ENCODE peak calls at places on chromosome 1, in nine cellular contexts. W is left ventricle myocardium inferior, H is glutamatergic neuron, P is colonic mucosa, I is RWPE1, V is Caco-2, F is GM13977, K is lower lobe of right lung, A is lower leg skin. S is an unnamed sample.

GRCh38 chr1:67749844-67750689 is 65.1 kb downstream of the GADD45A start:
- DNase-seq in F (no peak), H (no peak), K (no peak), P (no peak), V (peak; percentile 15), W (no peak), A (peak; percentile 87), I (peak; percentile 82), S (no peak)

GRCh38 chr1:55468438-55468837 is 253.3 kb upstream of the USP24 start:
- DNase-seq in K (no peak), F (no peak), V (no peak), H (no peak), P (no peak), W (no peak), A (no peak), I (no peak), S (no peak)

GRCh38 chr1:151143057-151143435 is 3.4 kb downstream of the SEMA6C start:
- DNase-seq in A (no peak), F (no peak), I (no peak), V (no peak), K (no peak), W (no peak), P (no peak), H (no peak), S (no peak)

GRCh38 chr1:11781298-11781697 is 19.3 kb downstream of the C1orf167 start:
- DNase-seq in V (no peak), W (no peak), I (no peak), K (no peak), H (no peak), F (no peak), A (no peak), P (no peak), S (no peak)

GRCh38 chr1:36397083-36397377 is 678 bp downstream of the LSM10 start:
- DNase-seq in W (no peak), A (no peak), F (no peak), K (no peak), P (no peak), V (no peak), H (no peak), I (no peak), S (peak; percentile 53)

GRCh38 chr1:9361630-9362256 is 69.0 kb downstream of the SPSB1 start:
- DNase-seq in K (no peak), H (no peak), V (no peak), F (no peak), W (no peak), I (no peak), P (no peak), A (no peak), S (no peak)

GRCh38 chr1:43573066-43573799 is 42.5 kb downstream of the PTPRF start:
- DNase-seq in F (no peak), P (no peak), W (peak; percentile 36), H (no peak), K (no peak), I (no peak), A (no peak), V (no peak), S (no peak)

GRCh38 chr1:74162333-74162732 is 35.6 kb downstream of the LRRIQ3 start:
- DNase-seq in F (no peak), A (no peak), H (no peak), V (no peak), K (no peak), W (no peak), I (no peak), P (no peak), S (no peak)

GRCh38 chr1:12095822-12096263 is 32.7 kb downstream of the TNFRSF8 start:
- DNase-seq in F (no peak), K (no peak), I (peak; percentile 59), A (no peak), V (peak; percentile 16), W (no peak), P (no peak), H (no peak), S (peak; percentile 21)

GRCh38 chr1:98468111-98468717 is 193.3 kb upstream of the SNX7 start:
- DNase-seq in A (no peak), H (no peak), P (no peak), I (peak; percentile 31), V (peak; percentile 30), K (no peak), F (peak; percentile 1), W (no peak), S (no peak)

GRCh38 chr1:78223417-78224215 is 177.8 kb downstream of the GIPC2 start:
- DNase-seq in I (no peak), W (no peak), P (no peak), A (no peak), H (no peak), V (no peak), K (no peak), F (no peak), S (no peak)

GRCh38 chr1:209860293-209860881 is 32.6 kb downstream of the UTP25 start:
- DNase-seq in P (peak; percentile 71), V (peak; percentile 77), F (peak; percentile 87), A (peak; percentile 91), I (peak; percentile 83), H (peak; percentile 89), K (peak; percentile 81), W (peak; percentile 66), S (peak; percentile 87)

GRCh38 chr1:8687053-8687452 is 130.4 kb downstream of the RERE start:
- DNase-seq in K (peak; percentile 48), H (no peak), F (no peak), W (no peak), V (no peak), I (no peak), A (no peak), P (peak; percentile 42), S (no peak)

GRCh38 chr1:1665815-1666251 is 7.0 kb upstream of the CDK11B start:
- DNase-seq in P (no peak), V (no peak), H (peak; percentile 66), W (no peak), I (no peak), K (peak; percentile 55), A (no peak), F (peak; percentile 28), S (peak; percentile 47)

GRCh38 chr1:70922196-70922595 is 125.4 kb downstream of the PTGER3 start:
- DNase-seq in K (no peak), A (no peak), I (no peak), P (no peak), W (no peak), H (no peak), F (no peak), V (no peak), S (no peak)

GRCh38 chr1:37051386-37051785 is 17.1 kb upstream of the GRIK3 start:
- DNase-seq in A (no peak), I (no peak), K (no peak), H (peak; percentile 74), F (no peak), V (no peak), P (no peak), W (no peak), S (no peak)

GRCh38 chr1:159005161-159005560 is 4.5 kb upstream of the IFI16 start:
- DNase-seq in A (no peak), F (no peak), I (no peak), P (no peak), K (no peak), W (no peak), V (no peak), H (no peak), S (no peak)

GRCh38 chr1:165114022-165114888 is 242.3 kb downstream of the LMX1A start:
- DNase-seq in V (peak; percentile 72), K (no peak), F (peak; percentile 20), A (no peak), H (peak; percentile 65), W (no peak), P (peak; percentile 47), I (peak; percentile 32), S (peak; percentile 44)
- TF ChIP-seq CTCF in V (peak; percentile 64), K (peak; percentile 72), F (peak; percentile 70), A (peak; percentile 18), H (peak; percentile 92), W (peak; percentile 78), P (peak; percentile 74), I (peak; percentile 81), S (peak; percentile 77)

DNA sequence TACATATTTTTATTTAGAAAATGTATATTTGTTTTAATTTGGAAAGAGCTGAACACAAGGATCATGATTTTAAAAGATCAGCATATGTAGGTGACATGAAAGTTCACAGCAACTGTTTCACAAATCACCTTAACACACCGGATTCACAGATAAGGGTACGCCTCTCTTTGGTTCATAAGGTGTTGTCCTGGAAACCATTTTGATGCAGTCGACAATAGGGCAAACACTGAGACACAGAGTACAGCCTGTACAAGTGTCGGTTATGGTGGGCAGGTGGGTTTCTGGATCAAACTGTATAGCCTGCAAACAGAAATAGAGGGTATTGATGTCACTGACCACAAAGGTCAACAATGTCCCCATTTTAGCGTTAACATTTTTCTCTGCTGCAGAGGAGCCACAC is 357.3 kb downstream of the PTBP2 start:
- DNase-seq in F (no peak), H (no peak), K (no peak), W (no peak), P (no peak), I (no peak), V (no peak), A (no peak), S (no peak)
- TF ChIP-seq CTCF in F (no peak), H (no peak), K (no peak), W (no peak), P (no peak), I (no peak), V (no peak), A (no peak), S (no peak)

DNA sequence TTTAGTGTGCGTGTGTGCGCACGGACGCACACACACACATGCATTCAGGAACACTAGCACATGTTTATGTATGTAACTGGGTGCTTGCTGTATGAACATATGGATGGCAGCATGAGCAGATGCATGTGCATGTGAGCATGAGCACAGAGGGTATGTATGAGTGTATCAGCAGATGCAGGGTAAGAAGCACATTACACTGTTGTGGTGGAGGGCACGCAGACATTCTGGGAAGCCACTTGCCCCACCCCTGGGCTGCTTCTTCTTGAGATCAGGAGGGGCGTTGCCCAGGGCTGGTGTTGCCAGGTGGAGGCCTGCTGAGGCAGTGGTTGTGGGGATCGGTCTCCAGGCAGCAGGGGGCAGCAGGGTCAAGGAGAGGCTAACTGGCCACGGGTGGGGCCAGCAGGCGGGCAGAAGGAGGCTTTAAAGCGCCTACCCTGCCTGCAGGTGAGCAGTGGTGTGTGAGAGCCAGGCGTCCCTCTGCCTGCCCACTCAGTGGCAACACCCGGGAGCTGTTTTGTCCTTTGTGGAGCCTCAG is 3.9 kb upstream of the P3R3URF start:
- DNase-seq in F (no peak), H (peak; percentile 80), I (peak; percentile 75), P (peak; percentile 96), W (no peak), K (peak; percentile 83), V (peak; percentile 55), A (no peak), S (peak; percentile 46)
- TF ChIP-seq CTCF in F (peak; percentile 50), H (no peak), I (no peak), P (peak; percentile 30), W (peak; percentile 14), K (peak; percentile 31), V (peak; percentile 52), A (no peak), S (no peak)

DNA sequence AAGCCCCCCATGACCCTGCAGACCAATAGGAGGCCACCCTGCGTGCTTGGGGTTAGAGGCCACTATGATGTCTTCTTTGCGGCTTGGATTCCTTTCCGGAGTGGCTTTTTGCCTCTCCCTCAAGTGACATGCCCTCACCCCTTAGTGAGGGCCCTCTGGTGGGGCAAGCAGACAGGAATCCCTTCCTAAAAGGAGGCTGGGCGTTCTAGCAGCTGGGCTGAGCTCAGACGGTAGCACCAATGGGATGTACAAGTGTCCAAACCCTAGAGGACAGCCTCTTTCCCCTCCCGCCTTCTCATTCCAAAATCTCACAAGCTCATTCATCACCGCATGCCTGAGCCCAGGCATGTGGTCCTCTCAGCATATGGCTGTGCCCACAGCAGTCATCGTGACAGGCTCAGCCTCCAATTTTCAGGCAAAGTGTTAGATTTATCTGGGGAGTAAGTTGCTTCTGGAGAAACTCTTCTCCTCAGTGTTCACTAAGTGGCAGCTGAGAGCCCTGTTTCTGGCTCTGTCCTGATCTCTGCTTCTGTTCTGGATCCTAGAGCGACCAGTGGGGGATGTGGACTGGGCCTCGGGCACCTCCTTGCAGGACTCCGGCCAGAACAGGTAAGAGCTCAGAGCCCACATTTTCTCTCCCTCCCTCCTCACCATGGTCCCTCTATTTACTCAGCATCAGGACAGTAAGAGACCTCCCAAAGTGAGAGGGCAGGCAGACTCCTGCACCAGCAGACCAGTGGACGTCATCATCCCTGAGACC is 4.8 kb downstream of the KIAA1614 start:
- DNase-seq in H (no peak), I (no peak), F (no peak), P (no peak), K (no peak), A (no peak), V (no peak), W (no peak), S (no peak)
- TF ChIP-seq CTCF in H (no peak), I (no peak), F (no peak), P (no peak), K (no peak), A (no peak), V (no peak), W (no peak), S (no peak)

S was measured in activated CD8-positive, alpha-beta T cell treated with anti-CD3 and anti-CD28 coated beads for 36 hours.